ENCODE peak calls at places on chromosomes 5 and 9, in ten cellular contexts. K is cardiac muscle cell, D is IMR-90, V is SK-N-SH, O is body of pancreas, H is OCI-LY7, I is coronary artery, Y is endodermal cell, W is HCT116, P is left ventricle myocardium inferior. Q is an unnamed sample.

GRCh38 chr5:84181093-84181492 is 203.6 kb downstream of the EDIL3 start:
- DNase-seq in I (no peak), W (no peak), O (no peak), V (no peak), Y (no peak), D (peak; percentile 4), H (no peak), P (no peak), K (peak; percentile 20), Q (no peak)

GRCh38 chr5:9653811-9654210 is 23.7 kb upstream of the TAS2R1 start:
- DNase-seq in W (no peak), D (peak; percentile 97), I (no peak), K (peak; percentile 92), H (no peak), V (no peak), P (peak; percentile 70), O (peak; percentile 88), Y (no peak), Q (peak; percentile 7)

GRCh38 chr5:132239776-132240175 is 12.1 kb upstream of the P4HA2 start:
- DNase-seq in Y (peak; percentile 37), P (no peak), H (no peak), O (no peak), V (no peak), W (no peak), D (no peak), I (peak; percentile 52), K (no peak), Q (no peak)

GRCh38 chr9:16653491-16654407 is 216.7 kb downstream of the BNC2 start:
- DNase-seq in D (no peak), W (no peak), Y (no peak), K (no peak), O (no peak), I (no peak), P (no peak), H (no peak), V (peak; percentile 19), Q (no peak)

GRCh38 chr9:84003246-84003645 is 22.6 kb downstream of the RMI1 start:
- DNase-seq in P (no peak), Y (no peak), I (no peak), V (no peak), D (no peak), W (no peak), O (no peak), H (no peak), K (no peak), Q (no peak)

GRCh38 chr9:83701769-83702168 is 6.0 kb downstream of the UBQLN1 start:
- DNase-seq in P (no peak), K (peak; percentile 63), V (no peak), Y (no peak), W (no peak), O (no peak), H (peak; percentile 34), D (peak; percentile 54), I (no peak), Q (peak; percentile 57)

GRCh38 chr5:159106569-159107282 is 7.0 kb upstream of the EBF1 start:
- DNase-seq in P (peak; percentile 83), I (peak; percentile 83), H (peak; percentile 89), D (peak; percentile 52), O (peak; percentile 72), Y (peak; percentile 94), W (peak; percentile 33), V (peak; percentile 91), K (peak; percentile 81), Q (peak; percentile 80)

GRCh38 chr9:91486699-91487497 is 63.3 kb upstream of the NFIL3 start:
- DNase-seq in H (no peak), Y (no peak), I (no peak), V (no peak), K (peak; percentile 61), D (peak; percentile 68), P (no peak), O (no peak), W (no peak), Q (no peak)

GRCh38 chr5:103849934-103850333 is 287.3 kb upstream of the NUDT12 start:
- DNase-seq in K (peak; percentile 5), H (no peak), O (no peak), V (no peak), Y (no peak), D (peak; percentile 91), I (no peak), W (peak; percentile 73), P (no peak), Q (peak; percentile 5)

GRCh38 chr5:17156463-17156862 is 61.0 kb upstream of the BASP1 start:
- DNase-seq in I (no peak), D (peak; percentile 86), Y (no peak), W (no peak), H (no peak), P (no peak), V (no peak), O (no peak), K (no peak), Q (no peak)

GRCh38 chr5:27682600-27682999 is 644.2 kb upstream of the CDH9 start:
- DNase-seq in W (no peak), I (no peak), D (no peak), Y (peak; percentile 63), V (no peak), P (no peak), H (no peak), K (peak; percentile 35), O (no peak), Q (no peak)

GRCh38 chr5:115888027-115888426 is 46.3 kb downstream of the AP3S1 start:
- DNase-seq in O (no peak), I (no peak), V (no peak), D (peak; percentile 54), H (no peak), K (peak; percentile 62), Y (no peak), P (no peak), W (peak; percentile 27), Q (no peak)

DNA sequence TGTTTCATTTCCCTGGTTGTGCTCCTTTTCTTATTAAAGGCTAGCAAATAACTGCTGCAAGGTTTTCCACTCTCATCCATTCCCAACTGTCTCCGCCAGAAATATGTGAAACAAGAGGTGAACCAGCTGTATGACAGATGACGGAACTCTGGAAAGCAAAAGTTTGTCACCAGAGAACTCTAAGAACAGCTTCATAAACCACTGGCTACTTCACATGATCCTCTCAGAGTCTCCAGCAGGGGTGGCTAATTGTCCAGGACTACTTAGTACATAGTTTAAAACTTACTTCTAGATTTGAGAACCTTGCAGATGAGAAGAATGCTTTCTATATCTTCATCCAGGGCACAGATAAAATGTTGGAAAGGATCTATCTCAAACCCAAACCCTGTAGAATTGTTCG is 195.8 kb upstream of the RAD23B start:
- DNase-seq in H (no peak), P (no peak), O (no peak), K (peak; percentile 10), V (no peak), Y (no peak), W (no peak), I (no peak), D (no peak), Q (no peak)
- TF ChIP-seq CTCF in H (no peak), P (no peak), O (no peak), K (peak; percentile 15), V (no peak), Y (peak; percentile 31), W (peak; percentile 13), I (no peak), D (no peak), Q (no peak)

GRCh38 chr5:157820593-157821252 is 38.2 kb downstream of the CLINT1 start:
- DNase-seq in I (no peak), Y (no peak), D (peak; percentile 65), V (peak; percentile 19), P (no peak), H (peak; percentile 83), K (peak; percentile 70), O (peak; percentile 37), W (peak; percentile 26), Q (peak; percentile 35)

GRCh38 chr5:157819502-157820125 is 39.3 kb downstream of the CLINT1 start:
- DNase-seq in D (no peak), K (no peak), P (no peak), Y (no peak), W (no peak), V (no peak), I (no peak), O (no peak), H (no peak), Q (no peak)

GRCh38 chr5:157821405-157821804 is 37.5 kb downstream of the CLINT1 start:
- DNase-seq in Y (no peak), O (no peak), P (no peak), D (no peak), W (no peak), V (no peak), I (no peak), K (no peak), H (no peak), Q (no peak)

GRCh38 chr5:157823655-157824054 is 35.3 kb downstream of the CLINT1 start:
- DNase-seq in O (no peak), V (no peak), Y (no peak), W (no peak), K (no peak), I (no peak), P (no peak), H (no peak), D (no peak), Q (no peak)

GRCh38 chr5:157821822-157822622 is 36.9 kb downstream of the CLINT1 start:
- DNase-seq in P (no peak), K (no peak), Y (no peak), O (no peak), I (no peak), W (no peak), H (no peak), V (no peak), D (peak; percentile 70), Q (no peak)
- H3K27ac ChIP-seq in P (peak overlapping the region; percentile 61), K (peak overlapping the region; percentile 37), Y (no peak overlapping the region), O (no peak overlapping the region), I (no peak overlapping the region), W (no peak overlapping the region), H (peak overlapping the region; percentile 68), V (no peak overlapping the region), D (peak overlapping the region; percentile 23), Q (no peak overlapping the region)

DNA sequence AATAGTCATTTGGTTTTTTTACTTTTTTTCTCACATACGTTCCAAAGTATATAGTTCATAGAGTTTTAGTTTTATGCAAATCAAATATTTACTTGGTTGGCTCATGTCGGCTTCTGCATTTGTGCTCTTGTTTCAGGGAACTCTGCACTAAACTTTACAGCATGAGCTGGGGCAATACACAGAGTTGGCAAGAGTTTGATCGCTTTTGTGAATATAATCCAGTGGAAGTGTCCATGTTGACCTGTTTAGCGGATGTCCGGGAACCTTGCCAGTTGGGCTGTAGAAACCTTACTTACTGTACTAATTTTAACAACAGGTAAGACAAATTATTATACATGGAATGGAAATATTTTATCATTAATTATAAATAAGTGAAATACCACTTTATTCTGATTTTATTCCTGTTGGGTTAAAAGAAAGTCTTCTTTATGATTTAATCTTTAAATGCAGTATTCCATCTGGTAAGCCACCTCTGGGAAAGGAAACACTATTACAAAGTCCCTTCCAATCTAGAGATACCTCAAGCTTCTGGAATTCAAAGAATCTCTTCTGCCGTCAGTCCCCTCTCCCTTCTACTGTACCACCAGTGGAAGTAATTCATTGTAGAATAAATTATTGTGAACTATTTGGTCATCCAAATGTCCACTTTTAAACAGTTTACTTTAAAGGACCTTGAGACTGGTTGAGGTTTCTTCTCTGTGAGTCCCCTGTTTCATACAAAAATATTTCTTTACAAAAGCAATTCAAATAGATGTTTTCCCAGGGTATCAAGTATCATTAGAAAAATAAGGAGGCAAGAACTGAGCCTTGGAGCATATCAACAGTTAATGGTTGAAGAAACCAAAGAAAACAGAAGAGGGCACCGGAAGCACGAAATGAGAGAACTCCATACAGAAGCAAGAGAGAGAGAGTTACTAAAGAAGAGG is 45.2 kb upstream of the GLIPR2 start:
- DNase-seq in I (no peak), V (no peak), W (no peak), O (peak; percentile 55), H (no peak), P (no peak), Y (no peak), D (peak; percentile 96), K (peak; percentile 73), Q (no peak)
- TF ChIP-seq CTCF in I (no peak), V (peak; percentile 47), W (no peak), O (no peak), H (peak; percentile 17), P (no peak), Y (peak; percentile 32), D (peak; percentile 30), K (no peak), Q (no peak)

GRCh38 chr5:122906768-122907167 is 61.4 kb downstream of the SNX24 start:
- DNase-seq in D (peak; percentile 22), H (no peak), V (no peak), W (no peak), O (no peak), I (no peak), P (no peak), Y (no peak), K (peak; percentile 74), Q (no peak)
- H3K27ac ChIP-seq in D (no peak overlapping the region), H (no peak overlapping the region), V (peak overlapping the region; percentile 36), W (no peak overlapping the region), O (no peak overlapping the region), I (peak overlapping the region; percentile 37), P (no peak overlapping the region), Y (no peak overlapping the region), K (peak overlapping the region; percentile 17), Q (peak overlapping the region; percentile 73)

Q was measured in RWPE1.